ENCODE peak calls at places on chromosomes 7 and 10, in five cellular contexts. W is progenitor cell of endocrine pancreas, U is omental fat pad, Y is A549, J is GM23338. S is an unnamed sample.

GRCh38 chr7:158818325-158819213 is 10.7 kb downstream of the ESYT2 start:
- DNase-seq in W (no peak), U (peak; percentile 62), Y (peak; percentile 98), J (peak; percentile 64), S (no peak)

GRCh38 chr7:95863-96260 is 96.5 kb upstream of the FAM20C start:
- DNase-seq in U (no peak), W (no peak), J (no peak), Y (no peak), S (no peak)

GRCh38 chr7:144676492-144676891 is 159.4 kb downstream of the TPK1 start:
- DNase-seq in Y (no peak), U (no peak), W (no peak), J (no peak), S (no peak)

GRCh38 chr10:11285171-11285570 is 267.5 kb downstream of the CELF2 start:
- DNase-seq in J (no peak), Y (peak; percentile 23), W (no peak), U (no peak), S (no peak)

GRCh38 chr10:13893926-13894325 is 307.2 kb downstream of the PRPF18 start:
- DNase-seq in W (no peak), J (peak; percentile 44), U (no peak), Y (no peak), S (no peak)

GRCh38 chr10:58486821-58487220 is 25.9 kb upstream of the BICC1 start:
- DNase-seq in J (no peak), U (no peak), W (no peak), Y (no peak), S (no peak)

GRCh38 chr10:38027992-38028391 is 17.5 kb downstream of the ZNF33A start:
- DNase-seq in W (no peak), Y (no peak), J (no peak), U (no peak), S (no peak)

GRCh38 chr7:96823274-96823673 is 113.6 kb upstream of the SEM1 start:
- DNase-seq in J (no peak), Y (no peak), U (no peak), W (no peak), S (no peak)

GRCh38 chr7:39453743-39454355 is 112.4 kb upstream of the YAE1 start:
- DNase-seq in W (peak; percentile 18), U (no peak), J (peak; percentile 89), Y (peak; percentile 61), S (no peak)

GRCh38 chr10:5283305-5284158 is 81.2 kb upstream of the UCN3 start:
- DNase-seq in U (no peak), Y (peak; percentile 93), W (peak; percentile 39), J (peak; percentile 83), S (no peak)

GRCh38 chr7:139753079-139753692 is 24.6 kb downstream of the HIPK2 start:
- DNase-seq in U (no peak), Y (peak; percentile 36), J (peak; percentile 49), W (no peak), S (no peak)

GRCh38 chr7:37336259-37336658 is 112.4 kb downstream of the ELMO1 start:
- DNase-seq in J (no peak), U (no peak), W (no peak), Y (no peak), S (no peak)

GRCh38 chr7:129014501-129015101 is 40.3 kb downstream of the TNPO3 start:
- DNase-seq in U (no peak), W (no peak), Y (no peak), J (no peak), S (no peak)

GRCh38 chr10:15898046-15898445 is 37.7 kb upstream of the MINDY3 start:
- DNase-seq in J (peak; percentile 53), Y (peak; percentile 13), W (no peak), U (no peak), S (no peak)

GRCh38 chr7:131625817-131626372 is 69.5 kb upstream of the PODXL start:
- DNase-seq in U (no peak), J (peak; percentile 89), Y (peak; percentile 87), W (no peak), S (no peak)

GRCh38 chr7:123437447-123437995 is 96.9 kb downstream of the IQUB start:
- DNase-seq in U (no peak), W (no peak), Y (no peak), J (no peak), S (no peak)

GRCh38 chr7:94401411-94401810 is 6.7 kb downstream of the COL1A2 start:
- DNase-seq in W (no peak), U (no peak), J (no peak), Y (no peak), S (no peak)

GRCh38 chr10:78082636-78083035 is 49.0 kb downstream of the RPS24 start:
- DNase-seq in W (no peak), U (no peak), Y (no peak), J (no peak), S (no peak)

GRCh38 chr7:8371742-8372141 is 61.7 kb upstream of the NXPH1 start:
- DNase-seq in Y (no peak), U (no peak), J (no peak), W (no peak), S (no peak)

GRCh38 chr10:3654496-3654895 is 130.5 kb downstream of the KLF6 start:
- DNase-seq in W (no peak), J (no peak), U (no peak), Y (no peak), S (no peak)

GRCh38 chr10:836782-837181 is 94.7 kb downstream of the LARP4B start:
- DNase-seq in Y (no peak), W (no peak), U (no peak), J (no peak), S (no peak)

GRCh38 chr7:137443616-137444015 is 100.1 kb upstream of the PTN start:
- DNase-seq in U (no peak), W (no peak), Y (no peak), J (no peak), S (no peak)

GRCh38 chr7:377069-378040 is 87.4 kb downstream of the FOXL3 start:
- DNase-seq in Y (no peak), W (no peak), U (no peak), J (no peak), S (peak; percentile 37)

GRCh38 chr7:28802450-28802849 is 155.7 kb downstream of the TRIL start:
- DNase-seq in J (no peak), Y (no peak), U (no peak), W (no peak), S (no peak)

GRCh38 chr10:60375293-60376004 is 14.2 kb downstream of the ANK3 start:
- DNase-seq in Y (no peak), U (no peak), W (no peak), J (peak; percentile 30), S (no peak)

GRCh38 chr10:93553501-93554374 is 12.7 kb upstream of the FFAR4 start:
- DNase-seq in W (no peak), J (no peak), Y (peak; percentile 22), U (no peak), S (no peak)

GRCh38 chr10:49138361-49138891 is 4.6 kb upstream of the FAM170B start:
- DNase-seq in U (no peak), J (no peak), Y (no peak), W (no peak), S (no peak)

GRCh38 chr7:30923774-30924413 is 12.2 kb downstream of the AQP1 start:
- DNase-seq in W (peak; percentile 0), Y (no peak), J (no peak), U (peak; percentile 9), S (peak; percentile 12)

GRCh38 chr10:82190432-82191260 is 315.7 kb downstream of the NRG3 start:
- DNase-seq in W (no peak), U (no peak), J (no peak), Y (no peak), S (no peak)

GRCh38 chr7:19665399-19666008 is 43.3 kb downstream of the POLR1F start:
- DNase-seq in W (no peak), Y (peak; percentile 37), U (no peak), J (peak; percentile 51), S (no peak)
- TF ChIP-seq CTCF in W (peak; percentile 77), Y (peak; percentile 60), U (no peak), J (no peak), S (peak; percentile 88)

DNA sequence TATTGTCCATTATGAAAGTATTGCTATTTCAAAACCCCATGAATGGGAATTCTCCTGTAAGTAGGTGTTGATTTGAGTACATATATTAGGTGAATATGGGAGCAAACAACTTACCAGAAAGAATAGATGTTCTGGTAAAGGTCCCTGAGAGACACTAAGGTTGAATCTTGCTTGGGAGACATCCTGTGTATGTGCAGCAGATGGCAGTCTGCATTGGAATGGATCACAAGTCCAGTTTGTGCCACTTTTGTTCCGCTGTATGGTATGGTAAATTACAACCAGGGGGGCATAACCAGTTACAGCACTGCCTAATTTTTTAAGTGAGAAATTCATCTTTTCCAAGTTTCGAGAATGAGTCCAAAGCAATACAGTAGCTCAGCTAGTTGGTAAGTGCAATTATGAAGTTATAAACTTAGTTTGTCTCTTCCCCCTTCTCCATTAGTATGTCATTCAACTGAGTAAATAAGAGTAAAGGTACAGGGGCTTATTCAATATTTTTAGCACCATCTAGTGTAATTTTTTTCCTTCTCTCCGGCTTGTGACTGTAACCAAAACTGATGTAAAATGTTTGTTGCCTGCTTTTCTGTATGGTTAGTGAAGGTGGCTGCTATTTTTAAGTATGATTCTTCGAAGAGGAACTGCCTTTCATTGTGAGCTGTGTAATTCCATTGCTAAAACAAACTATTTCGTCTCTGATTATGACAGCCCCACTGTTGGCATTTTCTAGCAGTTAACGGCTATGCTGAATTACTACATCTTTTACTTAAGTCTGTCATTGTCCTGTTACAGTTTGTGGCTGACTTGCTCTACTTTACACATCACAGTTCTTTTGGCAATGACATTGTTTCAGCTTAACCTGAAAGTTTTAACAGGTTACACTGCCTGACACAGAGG is 2.8 kb downstream of the MCU start:
- DNase-seq in Y (peak; percentile 79), J (no peak), W (no peak), U (no peak), S (no peak)
- TF ChIP-seq CTCF in Y (peak; percentile 62), J (no peak), W (no peak), U (no peak), S (no peak)

DNA sequence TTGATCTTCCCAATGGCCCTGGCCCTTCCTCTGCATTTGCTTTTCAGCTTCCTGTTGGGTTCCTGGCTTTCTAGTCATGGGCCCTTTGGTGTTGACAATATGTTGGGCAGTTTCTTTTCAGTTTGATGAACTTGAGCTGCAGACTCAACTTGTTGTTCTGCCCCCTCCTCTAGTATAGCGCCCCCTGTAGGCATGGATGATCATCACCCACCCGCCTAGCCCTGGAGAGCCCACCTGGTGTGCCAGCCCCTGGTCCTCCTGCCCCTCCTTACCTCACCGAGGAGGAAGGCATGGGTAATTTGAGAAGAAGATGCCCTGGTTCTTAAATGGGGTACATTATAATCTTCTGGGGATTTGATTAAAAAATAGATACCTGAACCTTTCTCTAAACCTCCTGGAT is 271.2 kb downstream of the SNX10 start:
- DNase-seq in U (no peak), J (no peak), W (no peak), Y (no peak), S (no peak)
- TF ChIP-seq CTCF in U (no peak), J (peak; percentile 45), W (no peak), Y (no peak), S (peak; percentile 27)

DNA sequence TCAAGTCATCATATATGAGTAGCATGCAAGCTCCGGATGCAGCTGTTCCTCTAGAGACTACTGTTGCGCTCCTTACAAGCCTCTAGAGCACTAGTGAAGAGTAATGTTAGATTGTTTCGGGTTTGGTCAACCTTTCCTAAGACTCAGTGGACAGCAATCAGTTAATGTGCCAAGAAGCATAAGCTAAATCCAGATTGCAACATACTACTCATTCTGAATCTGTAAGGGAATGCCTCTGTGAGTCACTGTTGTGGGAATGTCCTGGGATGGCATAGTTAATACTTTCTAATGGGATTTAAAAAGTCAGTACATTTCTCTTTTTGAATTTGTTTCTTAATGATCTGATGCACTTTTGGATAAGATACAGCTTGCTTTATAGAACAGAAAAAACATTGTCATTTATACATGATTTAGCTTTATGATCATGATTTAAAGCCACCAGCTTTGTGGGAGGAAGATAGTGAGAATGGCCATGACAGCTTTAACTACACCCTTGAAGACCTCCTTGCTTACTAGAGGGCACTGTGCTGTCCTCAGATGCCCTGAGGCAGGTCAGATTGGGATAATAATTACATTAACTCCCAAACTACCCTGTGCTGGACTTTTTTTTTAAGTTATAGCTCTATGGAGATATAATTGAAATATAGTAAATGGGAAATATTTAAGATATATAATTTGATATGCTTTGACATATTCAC is 138.4 kb downstream of the SDK1 start:
- DNase-seq in Y (peak; percentile 63), W (no peak), U (no peak), J (no peak), S (no peak)
- TF ChIP-seq CTCF in Y (no peak), W (no peak), U (no peak), J (no peak), S (no peak)

S was measured in mesothelial cell of epicardium.